ENCODE peak calls at places on chromosomes 13 and 19, in six cellular contexts. D is H1, U is K562, O is GM12878, R is A549, I is HepG2. K is an unnamed sample.

GRCh38 chr19:42018503-42019193 is 24.6 kb upstream of the ATP1A3 start:
- DNase-seq in D (no peak), U (peak; percentile 78), O (no peak), R (no peak), I (no peak), K (no peak)

GRCh38 chr13:41554626-41555386 is 97.5 kb downstream of the RGCC start:
- DNase-seq in D (no peak), U (no peak), O (peak; percentile 48), R (no peak), I (no peak), K (no peak)

GRCh38 chr19:9498183-9498902 is at the start of gene ZNF560:
- DNase-seq in D (no peak), U (peak; percentile 13), O (no peak), R (no peak), I (no peak), K (peak; percentile 56)

GRCh38 chr13:84230568-84230967 is 348.3 kb upstream of the SLITRK1 start:
- DNase-seq in D (no peak), U (no peak), O (no peak), R (no peak), I (no peak), K (no peak)

GRCh38 chr13:43804461-43805070 is 17.8 kb upstream of the ENOX1 start:
- DNase-seq in D (no peak), U (peak; percentile 18), O (peak; percentile 13), R (peak; percentile 51), I (peak; percentile 39), K (peak; percentile 66)

GRCh38 chr13:57932071-57932470 is 300.5 kb downstream of the PCDH17 start:
- DNase-seq in D (no peak), U (no peak), O (no peak), R (no peak), I (no peak), K (no peak)

GRCh38 chr19:55866521-55866920 is 30.2 kb downstream of the NLRP4 start:
- DNase-seq in D (no peak), U (no peak), O (no peak), R (no peak), I (no peak), K (no peak)

GRCh38 chr13:52010890-52011689 is at the start of gene ATP7B:
- DNase-seq in D (no peak), U (peak; percentile 29), O (no peak), R (peak; percentile 5), I (peak; percentile 49), K (peak; percentile 57)

GRCh38 chr13:113843063-113843654 is 20.7 kb downstream of the GAS6 start:
- DNase-seq in D (no peak), U (no peak), O (no peak), R (no peak), I (no peak), K (no peak)

DNA sequence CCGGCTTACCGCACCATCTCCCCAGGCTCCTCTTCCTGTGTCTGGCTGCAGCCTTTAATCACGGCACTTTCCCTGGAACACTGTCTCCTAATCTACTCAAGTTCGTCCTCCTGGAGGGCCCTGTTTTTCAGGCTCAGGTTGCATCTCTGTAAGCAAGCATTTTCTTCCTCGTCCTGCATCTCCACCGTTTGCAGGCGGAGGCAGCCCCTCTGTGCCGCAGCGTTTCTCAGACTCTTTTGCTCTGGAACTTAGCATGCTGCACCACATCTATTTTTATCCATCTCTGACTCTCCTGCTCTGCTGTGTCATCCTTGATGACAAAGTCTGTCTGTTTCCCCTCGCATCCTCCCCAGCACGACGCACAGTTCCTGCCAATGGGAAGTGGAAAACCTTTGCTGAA is 117.5 kb downstream of the ATP8A2 start:
- DNase-seq in D (no peak), U (no peak), O (no peak), R (no peak), I (no peak), K (no peak)
- TF ChIP-seq CHD2 in D (no peak), U (no peak), O (no peak), R (no peak), I (no peak), K (no peak)

DNA sequence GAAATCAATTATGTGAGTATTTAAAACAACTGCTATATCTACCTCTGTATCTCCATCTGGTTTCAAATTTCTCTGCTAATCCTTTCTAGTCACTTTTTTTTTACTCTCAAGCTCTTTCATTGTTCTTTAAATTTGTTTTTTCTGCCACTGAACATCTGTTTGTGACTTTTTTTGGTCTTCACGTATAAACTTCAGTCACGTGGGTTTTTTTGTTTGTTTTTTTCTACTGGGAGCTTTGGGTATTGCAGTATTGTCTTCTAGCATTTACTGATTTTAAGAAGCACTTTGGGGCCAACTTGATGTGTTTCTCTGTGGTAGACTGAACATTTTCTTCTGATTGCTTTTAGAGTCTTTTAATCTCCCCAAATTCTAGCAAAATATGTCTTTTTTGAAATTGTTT is 262.6 kb upstream of the RXFP2 start:
- DNase-seq in D (no peak), U (no peak), O (no peak), R (no peak), I (no peak), K (no peak)
- TF ChIP-seq CTCF in D (no peak), U (no peak), O (no peak), R (no peak), I (no peak), K (peak; percentile 13)

DNA sequence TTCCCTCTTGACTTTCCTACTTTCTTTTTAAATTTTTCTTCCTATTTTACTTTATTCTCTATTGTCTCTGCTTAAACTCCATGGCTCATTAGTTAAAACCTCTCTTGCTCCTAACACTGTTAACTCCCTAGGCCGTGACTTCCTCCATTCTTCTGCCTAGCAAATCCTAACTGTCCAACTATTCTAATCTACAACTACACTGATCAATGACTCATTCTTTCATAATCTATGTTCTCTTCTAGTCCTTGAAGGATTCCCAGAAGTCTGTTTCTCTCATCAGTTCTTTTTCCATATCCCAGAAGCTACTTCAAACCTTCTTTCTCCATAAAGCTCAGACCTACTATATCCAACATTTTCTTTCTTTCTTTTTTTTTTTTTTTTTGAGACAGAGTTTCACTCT is 66.9 kb downstream of the MICU2 start:
- DNase-seq in D (no peak), U (no peak), O (no peak), R (no peak), I (no peak), K (no peak)
- TF ChIP-seq CHD2 in D (no peak), U (no peak), O (no peak), R (no peak), I (no peak), K (no peak)

GRCh38 chr19:53907690-53908089 is 1.4 kb upstream of the CACNG7 start:
- DNase-seq in D (no peak), U (no peak), O (no peak), R (no peak), I (no peak), K (no peak)
- TF ChIP-seq CTCF in D (no peak), U (no peak), O (no peak), R (no peak), I (no peak), K (no peak)

GRCh38 chr19:12793290-12794195 is 2.3 kb downstream of the JUNB start:
- DNase-seq in D (no peak), U (peak; percentile 79), O (peak; percentile 81), R (peak; percentile 88), I (peak; percentile 86), K (peak; percentile 93)

GRCh38 chr19:12792853-12793289 is 1.6 kb downstream of the JUNB start:
- DNase-seq in D (no peak), U (no peak), O (no peak), R (no peak), I (no peak), K (no peak)

GRCh38 chr19:12796146-12797071 is 5.1 kb downstream of the JUNB start:
- DNase-seq in D (no peak), U (peak; percentile 51), O (no peak), R (peak; percentile 86), I (peak; percentile 68), K (peak; percentile 77)

GRCh38 chr19:12794196-12794921 is 3.1 kb downstream of the JUNB start:
- DNase-seq in D (no peak), U (no peak), O (no peak), R (peak; percentile 66), I (no peak), K (no peak)

GRCh38 chr19:12794936-12795335 is 3.6 kb downstream of the JUNB start:
- DNase-seq in D (no peak), U (no peak), O (no peak), R (peak; percentile 54), I (no peak), K (no peak)
- TF ChIP-seq CHD2 in D (no peak), U (no peak), O (no peak), R (no peak), I (no peak), K (no peak)

GRCh38 chr13:27789153-27789494 is 3.2 kb upstream of the GSX1 start:
- DNase-seq in D (no peak), U (no peak), O (no peak), R (no peak), I (no peak), K (no peak)
- TF ChIP-seq CTCF in D (no peak), U (no peak), O (no peak), R (no peak), I (no peak), K (no peak)

GRCh38 chr19:883661-884211 is 9.3 kb downstream of the MED16 start:
- DNase-seq in D (no peak), U (no peak), O (no peak), R (no peak), I (no peak), K (no peak)
- TF ChIP-seq CHD2 in D (no peak), U (no peak), O (no peak), R (no peak), I (no peak), K (no peak)

GRCh38 chr13:100564444-100565223 is 24.0 kb downstream of the GGACT start:
- DNase-seq in D (no peak), U (no peak), O (no peak), R (no peak), I (peak; percentile 40), K (peak; percentile 61)
- TF ChIP-seq CTCF in D (no peak), U (no peak), O (no peak), R (no peak), I (peak; percentile 58), K (no peak)

K was measured in SK-N-SH.